ENCODE peak calls at places on chromosome 11, in five cellular contexts. D is BE2C, X is breast epithelium, U is upper lobe of right lung, M is spleen. B is an unnamed sample. For H3K4me1, the result is how much of the 10 kb centered on the place peaks cover.

GRCh38 chr11:29310016-29310415 is 706.8 kb downstream of the KCNA4 start:
- DNase-seq in D (no peak), U (no peak), M (no peak), X (no peak), B (no peak)

GRCh38 chr11:11425806-11426205 is 72.8 kb upstream of the CSNK2A3 start:
- DNase-seq in D (no peak), M (no peak), X (no peak), U (no peak), B (no peak)

GRCh38 chr11:2997406-2997805 is 5.3 kb upstream of the NAP1L4 start:
- DNase-seq in M (no peak), U (no peak), D (no peak), X (no peak), B (no peak)

GRCh38 chr11:34806875-34807274 is 109.3 kb downstream of the APIP start:
- DNase-seq in M (no peak), X (no peak), U (no peak), D (no peak), B (no peak)

GRCh38 chr11:17777726-17778091 is 43.1 kb downstream of the KCNC1 start:
- DNase-seq in D (no peak), X (no peak), M (peak), U (no peak), B (peak)

GRCh38 chr11:73521621-73522020 is 76.3 kb downstream of the FAM168A start:
- DNase-seq in X (no peak), D (no peak), U (no peak), M (no peak), B (no peak)

GRCh38 chr11:16771350-16772140 is 33.1 kb downstream of the C11orf58 start:
- DNase-seq in U (no peak), X (no peak), M (no peak), D (no peak), B (peak)

GRCh38 chr11:64124147-64124546 is 41.8 kb downstream of the MACROD1 start:
- DNase-seq in D (peak), X (no peak), U (no peak), M (no peak), B (no peak)

GRCh38 chr11:101474666-101475065 is 109.1 kb downstream of the TRPC6 start:
- DNase-seq in D (no peak), X (no peak), U (no peak), M (no peak), B (no peak)

GRCh38 chr11:27646051-27646818 is 54.0 kb downstream of the BDNF start:
- DNase-seq in M (no peak), D (peak), U (no peak), X (peak), B (no peak)

GRCh38 chr11:130070109-130070828 is 575 bp downstream of the APLP2 start:
- DNase-seq in M (peak), X (no peak), D (peak), U (peak), B (peak)

GRCh38 chr11:44848203-44848962 is 102.3 kb downstream of the TP53I11 start:
- DNase-seq in X (no peak), D (no peak), M (no peak), U (no peak), B (no peak)

GRCh38 chr11:97893612-97894011 is 1127.1 kb upstream of the CNTN5 start:
- DNase-seq in X (no peak), U (no peak), D (peak), M (no peak), B (no peak)

GRCh38 chr11:2143652-2144548 is 4.7 kb upstream of the IGF2 start:
- DNase-seq in D (no peak), X (no peak), U (no peak), M (no peak), B (no peak)

GRCh38 chr11:82814379-82814778 is 80.7 kb upstream of the FAM181B start:
- DNase-seq in X (no peak), M (no peak), U (no peak), D (no peak), B (no peak)

GRCh38 chr11:78946945-78947914 is 372.6 kb upstream of the NARS2 start:
- DNase-seq in X (no peak), M (no peak), U (no peak), D (no peak), B (no peak)

GRCh38 chr11:1564535-1565172 is 7.4 kb downstream of the DUSP8 start:
- DNase-seq in D (peak), U (peak), X (no peak), M (peak), B (peak)

GRCh38 chr11:44505591-44506054 is 59.8 kb upstream of the CD82 start:
- DNase-seq in D (no peak), M (no peak), X (no peak), U (no peak), B (no peak)

GRCh38 chr11:64632654-64633053 is 41.6 kb downstream of the SLC22A12 start:
- DNase-seq in X (no peak), D (no peak), U (no peak), M (no peak), B (no peak)

GRCh38 chr11:11348303-11348702 is 4.7 kb downstream of the CSNK2A3 start:
- DNase-seq in U (no peak), M (no peak), D (no peak), X (no peak), B (no peak)

GRCh38 chr11:32100495-32100894 is 9.6 kb downstream of the RCN1 start:
- DNase-seq in D (no peak), U (no peak), M (no peak), X (no peak), B (no peak)

GRCh38 chr11:27722945-27723344 is 22.7 kb upstream of the BDNF start:
- DNase-seq in M (no peak), X (no peak), D (no peak), U (no peak), B (no peak)

GRCh38 chr11:118652681-118653181 is 26.7 kb downstream of the TREH start:
- DNase-seq in D (no peak), X (no peak), M (peak), U (no peak), B (no peak)

GRCh38 chr11:32893091-32893946 is 708 bp downstream of the QSER1 start:
- DNase-seq in M (peak), U (peak), D (peak), X (peak), B (peak)

GRCh38 chr11:66022401-66023185 is 3.7 kb downstream of the CATSPER1 start:
- DNase-seq in X (no peak), D (peak), U (peak), M (peak), B (peak)

GRCh38 chr11:123798513-123799252 is 7.5 kb downstream of the OR6M1 start:
- DNase-seq in D (no peak), X (no peak), M (no peak), U (no peak), B (peak)

GRCh38 chr11:92793189-92793588 is 176.3 kb upstream of the MTNR1B start:
- DNase-seq in X (no peak), U (no peak), D (no peak), M (no peak), B (no peak)
- H3K4me3 ChIP-seq in X (no peak), U (no peak), D (no peak), M (no peak), B (no peak)

DNA sequence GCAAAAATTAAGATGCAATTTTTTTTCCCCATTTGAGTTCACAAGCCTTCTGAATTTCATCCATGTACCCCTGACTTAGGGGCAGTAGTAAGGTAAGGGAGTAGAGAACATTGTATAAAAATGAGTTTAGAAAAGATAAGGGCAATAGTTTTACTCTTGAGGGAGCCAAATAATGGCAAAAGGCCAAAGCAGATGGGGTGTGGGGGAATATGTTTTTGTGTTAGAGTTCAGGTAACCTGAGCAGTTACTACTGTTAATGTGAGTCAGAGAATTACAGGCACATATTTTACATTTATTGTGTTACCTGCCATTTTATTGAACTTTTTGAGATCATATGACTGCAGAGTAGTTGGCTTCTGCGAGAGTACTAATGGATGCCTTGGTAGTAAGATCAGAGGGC is 3.1 kb downstream of the EED start:
- DNase-seq in U (no peak), M (no peak), X (no peak), D (no peak), B (no peak)
- H3K4me1 ChIP-seq in U (under half), M (under half), X (under half), D (under half), B (under half)

DNA sequence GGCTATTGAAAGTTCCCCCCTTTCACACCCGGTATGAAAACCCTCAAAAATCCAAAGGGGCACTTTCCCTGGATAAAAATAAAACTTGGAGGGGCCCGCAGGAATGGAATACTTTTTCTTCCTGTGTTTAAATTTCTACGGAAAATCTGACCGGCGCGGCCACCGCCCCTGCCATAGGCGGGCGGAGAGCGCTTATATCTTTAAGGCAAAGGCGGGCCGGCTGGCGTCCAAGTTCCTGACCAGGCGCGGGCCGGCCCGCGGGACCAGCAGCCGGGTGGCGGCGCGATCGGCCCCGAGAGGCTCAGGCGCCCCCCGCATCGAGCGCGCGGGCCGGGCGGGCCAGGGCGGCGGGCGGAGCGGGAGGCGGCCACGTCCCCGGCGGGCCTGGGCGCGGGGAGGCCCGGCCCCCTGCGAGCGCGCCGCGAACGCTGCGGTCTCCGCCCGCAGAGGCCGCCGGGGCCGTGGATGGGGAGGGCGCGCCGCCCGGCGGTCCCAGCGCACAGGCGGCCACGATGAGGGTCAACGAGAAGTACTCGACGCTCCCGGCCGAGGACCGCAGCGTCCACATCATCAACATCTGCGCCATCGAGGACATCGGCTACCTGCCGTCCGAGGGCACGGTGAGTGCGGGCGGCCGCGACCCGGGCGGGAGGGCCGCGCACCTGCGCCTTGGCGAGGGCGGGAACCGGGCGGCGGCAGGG is at the start of gene ANO1:
- DNase-seq in U (peak), D (no peak), M (peak), X (no peak), B (peak)
- H3K4me3 ChIP-seq in U (peak), D (no peak), M (no peak), X (peak), B (no peak)

GRCh38 chr11:77497368-77497767 is 23.5 kb upstream of the PAK1 start:
- DNase-seq in M (no peak), U (no peak), D (no peak), X (no peak), B (peak)
- H3K4me1 ChIP-seq in M (under half), U (under half), D (under half), X (under half), B (under half)

B was measured in osteoblast.